ENCODE peak calls at places on chromosome 22, in five cellular contexts. B, C, V, S and W are unnamed samples.

GRCh38 chr22:30228509-30229359 is 17.8 kb downstream of the LIF start:
- DNase-seq in B (no peak), C (no peak), V (peak), S (no peak), W (no peak)

GRCh38 chr22:32322986-32323385 is 34.7 kb upstream of the RFPL3 start:
- DNase-seq in B (no peak), C (no peak), V (no peak), S (no peak), W (no peak)

GRCh38 chr22:25403284-25403606 is 161.2 kb upstream of the GRK3 start:
- DNase-seq in B (no peak), C (no peak), V (no peak), S (no peak), W (no peak)

GRCh38 chr22:30422481-30423295 is 2.9 kb upstream of the MTFP1 start:
- DNase-seq in B (peak), C (peak), V (peak), S (no peak), W (peak)

GRCh38 chr22:31020334-31020733 is 51.3 kb downstream of the TUG1 start:
- DNase-seq in B (no peak), C (no peak), V (no peak), S (no peak), W (no peak)

GRCh38 chr22:30127749-30128166 is 47.5 kb downstream of the HORMAD2 start:
- DNase-seq in B (no peak), C (no peak), V (no peak), S (no peak), W (no peak)

GRCh38 chr22:17284917-17285316 is 65.7 kb upstream of the ADA2 start:
- DNase-seq in B (no peak), C (no peak), V (no peak), S (no peak), W (no peak)

GRCh38 chr22:46547883-46548244 is 10.4 kb upstream of the CELSR1 start:
- DNase-seq in B (peak), C (no peak), V (no peak), S (no peak), W (no peak)

GRCh38 chr22:19851291-19852176 is 3.1 kb downstream of the GNB1L start:
- DNase-seq in B (no peak), C (no peak), V (no peak), S (no peak), W (no peak)